ENCODE peak calls at places on chromosomes 7 and 10, in five cellular contexts. C, I, D, L and J are unnamed samples.

GRCh38 chr10:98511861-98512260 is 65.1 kb upstream of the HPS1 start:
- DNase-seq in D (no peak), C (no peak), L (no peak), I (no peak), J (no peak)

GRCh38 chr7:39360766-39361165 is 205.4 kb upstream of the YAE1 start:
- DNase-seq in L (no peak), D (no peak), C (no peak), I (no peak), J (no peak)

GRCh38 chr10:130215076-130215917 is 79.1 kb downstream of the GLRX3 start:
- DNase-seq in D (no peak), C (no peak), I (no peak), L (no peak), J (no peak)

GRCh38 chr7:140229591-140230516 is 53.1 kb upstream of the KDM7A start:
- DNase-seq in C (peak; percentile 86), I (peak; percentile 64), D (peak; percentile 87), L (no peak), J (peak; percentile 66)

GRCh38 chr7:92732451-92733036 is 103.8 kb downstream of the CDK6 start:
- DNase-seq in L (no peak), C (no peak), D (no peak), I (no peak), J (no peak)

GRCh38 chr10:35934637-35934995 is 292.5 kb upstream of the FZD8 start:
- DNase-seq in D (no peak), C (no peak), L (no peak), I (no peak), J (no peak)

GRCh38 chr7:84092207-84092606 is 102.4 kb downstream of the SEMA3A start:
- DNase-seq in I (no peak), L (no peak), D (no peak), C (no peak), J (no peak)

GRCh38 chr7:24755096-24755495 is 2.2 kb downstream of the GSDME start:
- DNase-seq in C (no peak), I (no peak), L (peak; percentile 6), D (no peak), J (no peak)

GRCh38 chr7:49876202-49876601 is 102.8 kb downstream of the VWC2 start:
- DNase-seq in C (no peak), D (no peak), I (no peak), L (no peak), J (no peak)

GRCh38 chr7:100914208-100914878 is 18.7 kb upstream of the ACHE start:
- DNase-seq in L (no peak), I (no peak), C (no peak), D (peak; percentile 14), J (no peak)

GRCh38 chr10:48410503-48410902 is 104.0 kb downstream of the MAPK8 start:
- DNase-seq in C (no peak), L (no peak), I (no peak), D (no peak), J (no peak)

GRCh38 chr7:124276005-124276606 is 243.2 kb upstream of the TMEM229A start:
- DNase-seq in C (peak; percentile 23), D (peak; percentile 19), L (peak; percentile 43), I (no peak), J (no peak)

GRCh38 chr7:158264881-158265742 is 322.5 kb downstream of the PTPRN2 start:
- DNase-seq in L (no peak), I (no peak), C (no peak), D (no peak), J (no peak)

GRCh38 chr7:38382627-38383026 is 109.2 kb upstream of the TARP start:
- DNase-seq in D (no peak), C (no peak), I (no peak), L (peak; percentile 62), J (no peak)

GRCh38 chr10:94076325-94076841 is 82.7 kb downstream of the PLCE1 start:
- DNase-seq in I (no peak), D (peak; percentile 16), L (peak; percentile 5), C (peak; percentile 46), J (no peak)

GRCh38 chr10:99888623-99889022 is 106.2 kb downstream of the ABCC2 start:
- DNase-seq in L (no peak), C (no peak), D (no peak), I (no peak), J (no peak)

GRCh38 chr10:33506838-33507661 is 172.6 kb upstream of the NRP1 start:
- DNase-seq in I (no peak), D (no peak), C (no peak), L (peak; percentile 51), J (no peak)

GRCh38 chr10:30434273-30435067 is 486 bp downstream of the MAP3K8 start:
- DNase-seq in D (peak; percentile 88), I (peak; percentile 55), L (peak; percentile 85), C (peak; percentile 84), J (peak; percentile 60)

GRCh38 chr7:115585015-115585655 is 445.4 kb downstream of the TFEC start:
- DNase-seq in L (peak; percentile 51), I (no peak), C (no peak), D (no peak), J (no peak)

GRCh38 chr10:117004627-117005453 is at the start of gene SHTN1:
- DNase-seq in L (peak; percentile 83), D (peak; percentile 92), C (peak; percentile 89), I (peak; percentile 7), J (peak; percentile 14)